ENCODE peak calls at places on chromosomes 5 and 9, in five cellular contexts. One of them, this sample, is unnamed.

GRCh38 chr5:107542831-107543231 is 127.9 kb downstream of the EFNA5 start:
- DNase-seq in NT2/D1: no peak
- DNase-seq in HEK293T: no peak
- DNase-seq in H1: no peak
- DNase-seq in HepG2: peak; percentile 2
- DNase-seq in this sample: no peak

GRCh38 chr5:139312075-139312474 is 18.5 kb downstream of the MATR3 start:
- DNase-seq in HepG2: no peak
- DNase-seq in HEK293T: no peak
- DNase-seq in NT2/D1: no peak
- DNase-seq in H1: no peak
- DNase-seq in this sample: no peak

GRCh38 chr9:116383956-116384355 is 230.4 kb downstream of the PAPPA start:
- DNase-seq in NT2/D1: no peak
- DNase-seq in HepG2: no peak
- DNase-seq in HEK293T: no peak
- DNase-seq in H1: no peak
- DNase-seq in this sample: no peak

GRCh38 chr5:133051117-133051546 is 681 bp upstream of the HSPA4 start:
- DNase-seq in HEK293T: no peak
- DNase-seq in HepG2: no peak
- DNase-seq in NT2/D1: no peak
- DNase-seq in H1: no peak
- DNase-seq in this sample: no peak

GRCh38 chr5:172115541-172115982 is 72.5 kb downstream of the STK10 start:
- DNase-seq in H1: no peak
- DNase-seq in HepG2: no peak
- DNase-seq in HEK293T: no peak
- DNase-seq in NT2/D1: no peak
- DNase-seq in this sample: no peak

GRCh38 chr9:88173378-88173999 is 35.2 kb upstream of the SPATA31C2 start:
- DNase-seq in H1: peak; percentile 53
- DNase-seq in HEK293T: peak; percentile 45
- DNase-seq in NT2/D1: peak; percentile 77
- DNase-seq in HepG2: peak; percentile 80
- DNase-seq in this sample: no peak

GRCh38 chr5:180315762-180316212 is 23.9 kb upstream of the MAPK9 start:
- DNase-seq in HepG2: peak; percentile 38
- DNase-seq in HEK293T: peak; percentile 82
- DNase-seq in NT2/D1: no peak
- DNase-seq in H1: peak; percentile 93
- DNase-seq in this sample: no peak

GRCh38 chr9:91047529-91047928 is 245.9 kb downstream of the SYK start:
- DNase-seq in NT2/D1: no peak
- DNase-seq in HEK293T: no peak
- DNase-seq in HepG2: no peak
- DNase-seq in H1: no peak
- DNase-seq in this sample: no peak

GRCh38 chr5:38695021-38695961 is 138.8 kb upstream of the LIFR start:
- DNase-seq in HepG2: no peak
- DNase-seq in NT2/D1: no peak
- DNase-seq in H1: no peak
- DNase-seq in HEK293T: no peak
- DNase-seq in this sample: no peak

GRCh38 chr5:77390795-77391194 is 101.3 kb downstream of the WDR41 start:
- DNase-seq in H1: no peak
- DNase-seq in HEK293T: no peak
- DNase-seq in HepG2: peak; percentile 27
- DNase-seq in NT2/D1: no peak
- DNase-seq in this sample: no peak

GRCh38 chr9:35844628-35845301 is 15.7 kb downstream of the TMEM8B start:
- DNase-seq in NT2/D1: no peak
- DNase-seq in H1: no peak
- DNase-seq in HEK293T: no peak
- DNase-seq in HepG2: no peak
- DNase-seq in this sample: peak; percentile 64

GRCh38 chr5:89117131-89117644 is 234.2 kb upstream of the MEF2C start:
- DNase-seq in H1: no peak
- DNase-seq in HepG2: no peak
- DNase-seq in NT2/D1: no peak
- DNase-seq in HEK293T: no peak
- DNase-seq in this sample: peak; percentile 55

GRCh38 chr9:30075451-30076199 is 2308.8 kb upstream of the ACO1 start:
- DNase-seq in HepG2: peak; percentile 1
- DNase-seq in NT2/D1: no peak
- DNase-seq in H1: no peak
- DNase-seq in HEK293T: no peak
- DNase-seq in this sample: peak; percentile 89

GRCh38 chr5:135116146-135116545 is 82.1 kb upstream of the PITX1 start:
- DNase-seq in HEK293T: no peak
- DNase-seq in NT2/D1: no peak
- DNase-seq in HepG2: no peak
- DNase-seq in H1: no peak
- DNase-seq in this sample: no peak

GRCh38 chr9:106868096-106868495 is 5.1 kb downstream of the ZNF462 start:
- DNase-seq in H1: no peak
- DNase-seq in NT2/D1: no peak
- DNase-seq in HEK293T: no peak
- DNase-seq in HepG2: no peak
- DNase-seq in this sample: no peak

GRCh38 chr5:71778678-71779276 is 59.7 kb downstream of the CARTPT start:
- DNase-seq in HepG2: peak; percentile 15
- DNase-seq in HEK293T: peak; percentile 42
- DNase-seq in H1: no peak
- DNase-seq in NT2/D1: peak; percentile 18
- DNase-seq in this sample: no peak

GRCh38 chr5:127367912-127368468 is 77.4 kb downstream of the MEGF10 start:
- DNase-seq in HEK293T: no peak
- DNase-seq in H1: no peak
- DNase-seq in HepG2: no peak
- DNase-seq in NT2/D1: no peak
- DNase-seq in this sample: no peak

GRCh38 chr5:172775326-172776234 is 4.6 kb upstream of the DUSP1 start:
- DNase-seq in HEK293T: no peak
- DNase-seq in H1: no peak
- DNase-seq in HepG2: peak; percentile 95
- DNase-seq in NT2/D1: no peak
- DNase-seq in this sample: no peak

GRCh38 chr5:74434124-74434899 is 206.2 kb downstream of the ENC1 start:
- DNase-seq in H1: no peak
- DNase-seq in HEK293T: no peak
- DNase-seq in NT2/D1: no peak
- DNase-seq in HepG2: no peak
- DNase-seq in this sample: no peak

GRCh38 chr9:90322296-90322695 is 320.3 kb downstream of the DIRAS2 start:
- DNase-seq in HEK293T: no peak
- DNase-seq in NT2/D1: no peak
- DNase-seq in HepG2: no peak
- DNase-seq in H1: no peak
- DNase-seq in this sample: no peak

GRCh38 chr9:93192721-93193372 is 8.9 kb downstream of the WNK2 start:
- DNase-seq in HEK293T: no peak
- DNase-seq in NT2/D1: no peak
- DNase-seq in HepG2: no peak
- DNase-seq in H1: no peak
- DNase-seq in this sample: no peak

GRCh38 chr5:158952951-158953350 is 146.8 kb downstream of the EBF1 start:
- DNase-seq in NT2/D1: no peak
- DNase-seq in HepG2: no peak
- DNase-seq in H1: no peak
- DNase-seq in HEK293T: no peak
- DNase-seq in this sample: no peak

GRCh38 chr5:134432677-134433359 is 21.1 kb upstream of the CDKN2AIPNL start:
- DNase-seq in HepG2: no peak
- DNase-seq in H1: no peak
- DNase-seq in NT2/D1: no peak
- DNase-seq in HEK293T: no peak
- DNase-seq in this sample: no peak

GRCh38 chr9:75146229-75146628 is 57.9 kb downstream of the OSTF1 start:
- DNase-seq in HepG2: no peak
- DNase-seq in H1: no peak
- DNase-seq in HEK293T: no peak
- DNase-seq in NT2/D1: no peak
- DNase-seq in this sample: no peak

GRCh38 chr9:89864257-89864656 is 259.4 kb downstream of the GADD45G start:
- DNase-seq in NT2/D1: no peak
- DNase-seq in HEK293T: no peak
- DNase-seq in H1: no peak
- DNase-seq in HepG2: no peak
- DNase-seq in this sample: no peak

GRCh38 chr5:143775258-143775657 is 36.7 kb upstream of the HMHB1 start:
- DNase-seq in NT2/D1: no peak
- DNase-seq in HepG2: no peak
- DNase-seq in HEK293T: no peak
- DNase-seq in H1: no peak
- DNase-seq in this sample: no peak

GRCh38 chr5:36079200-36079761 is 12.6 kb upstream of the UGT3A2 start:
- DNase-seq in H1: peak; percentile 62
- DNase-seq in HepG2: peak; percentile 55
- DNase-seq in NT2/D1: no peak
- DNase-seq in HEK293T: peak; percentile 68
- DNase-seq in this sample: peak; percentile 11

GRCh38 chr5:38853753-38854470 is 8.1 kb downstream of the OSMR start:
- DNase-seq in HEK293T: no peak
- DNase-seq in H1: no peak
- DNase-seq in NT2/D1: no peak
- DNase-seq in HepG2: no peak
- DNase-seq in this sample: no peak

GRCh38 chr5:140608730-140609520 is 24.1 kb downstream of the CD14 start:
- DNase-seq in HEK293T: no peak
- DNase-seq in HepG2: no peak
- DNase-seq in NT2/D1: no peak
- DNase-seq in H1: no peak
- DNase-seq in this sample: no peak

GRCh38 chr5:145996135-145996534 is 59.8 kb downstream of the SH3RF2 start:
- DNase-seq in HEK293T: no peak
- DNase-seq in H1: no peak
- DNase-seq in NT2/D1: no peak
- DNase-seq in HepG2: no peak
- DNase-seq in this sample: no peak

GRCh38 chr9:75866273-75866871 is 24.1 kb upstream of the PCSK5 start:
- DNase-seq in H1: peak; percentile 64
- DNase-seq in HEK293T: peak; percentile 28
- DNase-seq in NT2/D1: no peak
- DNase-seq in HepG2: peak; percentile 27
- DNase-seq in this sample: no peak

GRCh38 chr5:79025054-79025465 is 40.0 kb upstream of the ARSB start:
- DNase-seq in H1: peak; percentile 78
- DNase-seq in HepG2: peak; percentile 41
- DNase-seq in HEK293T: peak; percentile 73
- DNase-seq in NT2/D1: peak; percentile 57
- DNase-seq in this sample: no peak

GRCh38 chr5:79255786-79256557 is 20.0 kb downstream of the JMY start:
- DNase-seq in NT2/D1: no peak
- DNase-seq in HEK293T: peak; percentile 58
- DNase-seq in HepG2: peak; percentile 45
- DNase-seq in H1: peak; percentile 78
- DNase-seq in this sample: no peak

GRCh38 chr5:151016700-151017099 is 3.7 kb upstream of the GPX3 start:
- DNase-seq in HEK293T: no peak
- DNase-seq in HepG2: peak; percentile 48
- DNase-seq in NT2/D1: no peak
- DNase-seq in H1: no peak
- DNase-seq in this sample: no peak

GRCh38 chr9:4837768-4838546 is 45.2 kb downstream of the RCL1 start:
- DNase-seq in HepG2: peak; percentile 81
- DNase-seq in NT2/D1: no peak
- DNase-seq in H1: no peak
- DNase-seq in HEK293T: no peak
- DNase-seq in this sample: no peak

GRCh38 chr9:4837126-4837767 is 44.5 kb downstream of the RCL1 start:
- DNase-seq in HEK293T: no peak
- DNase-seq in NT2/D1: no peak
- DNase-seq in H1: no peak
- DNase-seq in HepG2: peak; percentile 30
- DNase-seq in this sample: no peak

GRCh38 chr9:4842213-4842612 is 49.5 kb downstream of the RCL1 start:
- DNase-seq in HepG2: peak; percentile 53
- DNase-seq in H1: no peak
- DNase-seq in NT2/D1: no peak
- DNase-seq in HEK293T: no peak
- DNase-seq in this sample: no peak

GRCh38 chr9:4840018-4840417 is 47.3 kb downstream of the RCL1 start:
- DNase-seq in HepG2: no peak
- DNase-seq in HEK293T: no peak
- DNase-seq in H1: no peak
- DNase-seq in NT2/D1: no peak
- DNase-seq in this sample: no peak

DNA sequence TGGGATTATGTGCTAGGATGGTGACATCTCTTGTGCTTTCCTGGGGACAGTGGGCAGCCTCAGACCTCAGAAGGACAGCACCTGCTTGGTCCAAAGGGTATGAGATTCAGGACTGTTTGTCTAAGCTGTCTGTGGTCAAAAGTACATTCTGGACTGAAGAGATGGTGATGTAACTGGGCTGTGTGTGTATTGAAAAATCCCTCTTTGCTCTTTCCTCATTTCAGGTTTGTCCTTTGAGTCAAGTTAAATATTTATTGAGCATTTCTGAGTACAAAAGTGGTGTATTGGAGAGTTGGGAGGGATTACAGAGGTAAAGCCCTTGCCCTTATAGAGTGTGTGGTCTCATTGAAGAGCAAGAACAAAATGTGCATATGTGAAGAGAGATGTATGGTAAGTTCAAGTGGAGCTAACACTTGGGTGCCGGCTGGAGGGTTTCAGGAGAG is 46.7 kb downstream of the RCL1 start:
- DNase-seq in NT2/D1: no peak
- DNase-seq in HepG2: peak; percentile 98
- DNase-seq in HEK293T: no peak
- DNase-seq in H1: no peak
- DNase-seq in this sample: no peak
- TF ChIP-seq SUZ12 in NT2/D1: no peak
- TF ChIP-seq SUZ12 in HepG2: no peak
- TF ChIP-seq SUZ12 in HEK293T: no peak
- TF ChIP-seq SUZ12 in H1: no peak
- TF ChIP-seq SUZ12 in this sample: no peak

GRCh38 chr5:1127991-1128785 is 16.3 kb upstream of the SLC12A7 start:
- DNase-seq in NT2/D1: no peak
- DNase-seq in HepG2: no peak
- DNase-seq in H1: no peak
- DNase-seq in HEK293T: no peak
- DNase-seq in this sample: no peak
- TF ChIP-seq SUZ12 in NT2/D1: no peak
- TF ChIP-seq SUZ12 in HepG2: no peak
- TF ChIP-seq SUZ12 in H1: no peak
- TF ChIP-seq SUZ12 in HEK293T: no peak
- TF ChIP-seq SUZ12 in this sample: no peak

GRCh38 chr9:38732849-38733248 is 12.9 kb upstream of the FAM240B start:
- DNase-seq in H1: no peak
- DNase-seq in HEK293T: no peak
- DNase-seq in HepG2: no peak
- DNase-seq in NT2/D1: no peak
- DNase-seq in this sample: no peak
- TF ChIP-seq SUZ12 in H1: no peak
- TF ChIP-seq SUZ12 in HEK293T: no peak
- TF ChIP-seq SUZ12 in HepG2: no peak
- TF ChIP-seq SUZ12 in NT2/D1: no peak
- TF ChIP-seq SUZ12 in this sample: no peak

GRCh38 chr9:114355821-114356220 is 26.2 kb downstream of the ORM2 start:
- DNase-seq in HepG2: no peak
- DNase-seq in H1: no peak
- DNase-seq in HEK293T: no peak
- DNase-seq in NT2/D1: no peak
- DNase-seq in this sample: no peak
- TF ChIP-seq SUZ12 in HepG2: no peak
- TF ChIP-seq SUZ12 in H1: no peak
- TF ChIP-seq SUZ12 in HEK293T: no peak
- TF ChIP-seq SUZ12 in NT2/D1: no peak
- TF ChIP-seq SUZ12 in this sample: no peak